ENCODE peak calls at places on chromosomes 4 and X, in ten cellular contexts. S is Calu3, J is cardiac muscle cell, Z is upper lobe of right lung, R is retinal pigment epithelial cell, O is Panc1, H is foreskin fibroblast, G is NB4, K is A549, V is sigmoid colon. F is an unnamed sample.

GRCh38 chr4:76194325-76194724 is 19.3 kb downstream of the SCARB2 start:
- DNase-seq in G (peak; percentile 34), V (no peak), Z (no peak), K (peak; percentile 26), R (peak; percentile 87), S (peak; percentile 33), H (peak; percentile 90), O (no peak), J (peak; percentile 97), F (peak; percentile 95)

GRCh38 chr4:40316782-40317635 is 18.1 kb upstream of the CHRNA9 start:
- DNase-seq in R (peak; percentile 85), V (peak; percentile 73), O (peak; percentile 88), H (peak; percentile 84), S (peak; percentile 59), K (no peak), J (peak; percentile 96), G (peak; percentile 95), Z (no peak), F (peak; percentile 93)

GRCh38 chrX:12975999-12976558 is 1.2 kb downstream of the TMSB4X start:
- DNase-seq in S (peak; percentile 62), Z (peak; percentile 75), K (peak; percentile 55), V (no peak), G (peak; percentile 84), H (no peak), O (no peak), R (no peak), J (peak; percentile 68), F (no peak)

GRCh38 chr4:106659386-106659785 is 290.8 kb upstream of the GIMD1 start:
- DNase-seq in G (peak; percentile 84), V (no peak), O (no peak), R (no peak), K (no peak), J (peak; percentile 86), Z (no peak), H (peak; percentile 24), S (no peak), F (no peak)

GRCh38 chr4:1285790-1286553 is 3.7 kb upstream of the MAEA start:
- DNase-seq in K (no peak), J (no peak), R (no peak), S (no peak), H (peak; percentile 18), O (no peak), V (no peak), G (peak; percentile 68), Z (no peak), F (no peak)

GRCh38 chrX:80765226-80765625 is 44.5 kb downstream of the BRWD3 start:
- DNase-seq in H (peak; percentile 52), J (peak; percentile 62), S (peak; percentile 7), V (no peak), R (peak; percentile 55), O (peak; percentile 36), K (no peak), G (no peak), Z (no peak), F (peak; percentile 52)

GRCh38 chrX:97968376-97969104 is 1084.8 kb downstream of the RPA4 start:
- DNase-seq in H (no peak), S (no peak), J (no peak), G (no peak), Z (no peak), O (no peak), K (no peak), R (no peak), V (no peak), F (no peak)

GRCh38 chrX:67614006-67614405 is 70.2 kb downstream of the AR start:
- DNase-seq in V (no peak), O (no peak), R (no peak), G (no peak), S (no peak), J (peak; percentile 9), K (no peak), Z (no peak), H (no peak), F (no peak)

GRCh38 chr4:156476359-156476758 is 495.2 kb downstream of the PDGFC start:
- DNase-seq in G (no peak), J (peak; percentile 87), V (no peak), S (peak; percentile 1), Z (no peak), K (peak; percentile 1), O (peak; percentile 79), H (peak; percentile 89), R (peak; percentile 96), F (peak; percentile 97)

DNA sequence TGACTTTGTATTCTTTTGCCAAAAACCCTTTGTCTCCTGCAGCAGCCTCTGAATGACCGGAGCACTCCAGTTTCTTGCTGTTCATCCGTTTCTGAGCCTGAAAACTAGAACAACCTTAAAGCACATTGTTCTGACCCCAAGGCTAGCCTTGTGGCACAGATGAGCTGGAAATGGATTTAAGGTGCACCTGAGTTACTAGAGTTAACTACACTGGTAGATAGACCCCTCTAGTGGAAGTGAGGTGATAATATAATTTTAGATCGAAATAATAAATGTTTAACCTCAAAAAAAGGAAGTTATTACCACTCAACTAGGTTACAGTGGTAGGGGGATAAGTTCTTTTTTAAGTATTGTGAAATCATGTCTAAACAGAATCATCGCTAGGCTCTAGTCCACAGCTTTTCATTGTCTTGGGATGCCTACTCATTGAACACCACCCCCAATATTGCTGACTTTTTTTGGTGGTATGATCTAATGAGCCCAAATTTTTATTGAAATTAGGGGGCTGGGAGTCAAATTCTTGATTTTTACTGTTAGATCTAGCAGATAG is 2.7 kb downstream of the PLS3 start:
- DNase-seq in Z (no peak), O (no peak), K (no peak), V (no peak), J (no peak), G (peak; percentile 0), R (no peak), H (no peak), S (peak; percentile 8), F (no peak)
- TF ChIP-seq CTCF in Z (no peak), O (no peak), K (peak; percentile 29), V (no peak), J (peak; percentile 2), G (no peak), R (no peak), H (no peak), S (no peak), F (no peak)

GRCh38 chr4:3858046-3858730 is 92.0 kb downstream of the ADRA2C start:
- DNase-seq in Z (no peak), K (no peak), H (no peak), G (no peak), S (no peak), V (no peak), O (no peak), R (no peak), J (no peak), F (no peak)
- TF ChIP-seq CTCF in Z (no peak), K (no peak), H (no peak), G (no peak), S (no peak), V (no peak), O (no peak), R (no peak), J (no peak), F (no peak)

GRCh38 chr4:37685211-37685725 is 908 bp downstream of the RELL1 start:
- DNase-seq in V (peak; percentile 76), G (peak; percentile 85), K (peak; percentile 10), S (no peak), J (peak; percentile 62), R (no peak), Z (no peak), H (peak; percentile 62), O (no peak), F (peak; percentile 47)
- TF ChIP-seq CTCF in V (no peak), G (no peak), K (no peak), S (no peak), J (no peak), R (no peak), Z (no peak), H (no peak), O (no peak), F (no peak)

GRCh38 chr4:95204873-95205272 is 343.9 kb downstream of the UNC5C start:
- DNase-seq in V (no peak), S (peak; percentile 31), K (peak; percentile 7), H (no peak), J (no peak), Z (no peak), O (no peak), G (no peak), R (no peak), F (no peak)
- TF ChIP-seq CTCF in V (no peak), S (peak; percentile 19), K (peak; percentile 32), H (peak; percentile 26), J (no peak), Z (no peak), O (peak; percentile 68), G (no peak), R (peak; percentile 36), F (peak; percentile 22)